ENCODE peak calls at places on chromosome 17, in four cellular contexts. I is vagina, B is HepG2, Q is HCT116. A is an unnamed sample. For H3K27me3, the result is how much of the 10 kb centered on the place peaks cover.

GRCh38 chr17:2222901-2223616 is 80.5 kb downstream of the SMG6 start:
- DNase-seq in I (no peak), B (no peak), Q (no peak), A (no peak)

GRCh38 chr17:75626496-75627038 is 6.7 kb upstream of the SMIM5 start:
- DNase-seq in I (no peak), B (no peak), Q (no peak), A (no peak)

GRCh38 chr17:53492532-53492931 is 330.2 kb upstream of the KIF2B start:
- DNase-seq in I (no peak), B (no peak), Q (no peak), A (no peak)

GRCh38 chr17:50346313-50347086 is 574 bp downstream of the XYLT2 start:
- DNase-seq in I (no peak), B (no peak), Q (no peak), A (peak)

GRCh38 chr17:81341347-81342061 is 46.4 kb upstream of the SLC38A10 start:
- DNase-seq in I (no peak), B (no peak), Q (no peak), A (peak)

GRCh38 chr17:70276931-70277330 is 107.6 kb downstream of the KCNJ2 start:
- DNase-seq in I (no peak), B (no peak), Q (no peak), A (no peak)

GRCh38 chr17:51707216-51707615 is 446.9 kb downstream of the UTP18 start:
- DNase-seq in I (no peak), B (no peak), Q (no peak), A (no peak)

GRCh38 chr17:1759529-1759928 is 2.3 kb upstream of the SERPINF1 start:
- DNase-seq in I (no peak), B (no peak), Q (no peak), A (no peak)

GRCh38 chr17:77831497-77832179 is 126.9 kb upstream of the TNRC6C start:
- DNase-seq in I (no peak), B (no peak), Q (no peak), A (no peak)

GRCh38 chr17:8649157-8650118 is 18.9 kb upstream of the MYH10 start:
- DNase-seq in I (no peak), B (no peak), Q (no peak), A (no peak)

GRCh38 chr17:75476274-75476673 is 19.8 kb downstream of the TMEM94 start:
- DNase-seq in I (no peak), B (no peak), Q (no peak), A (no peak)

GRCh38 chr17:51445934-51446333 is 185.6 kb downstream of the UTP18 start:
- DNase-seq in I (no peak), B (no peak), Q (no peak), A (no peak)

GRCh38 chr17:76672270-76672851 is 28.8 kb upstream of the ST6GALNAC1 start:
- DNase-seq in I (no peak), B (peak), Q (no peak), A (peak)

GRCh38 chr17:81927145-81927652 is 336 bp downstream of the MAFG start:
- DNase-seq in I (no peak), B (no peak), Q (no peak), A (no peak)

GRCh38 chr17:75779987-75780889 is 4.4 kb upstream of the UNK start:
- DNase-seq in I (no peak), B (no peak), Q (no peak), A (no peak)

GRCh38 chr17:50498021-50498874 is 10.0 kb upstream of the MYCBPAP start:
- DNase-seq in I (no peak), B (no peak), Q (no peak), A (no peak)

GRCh38 chr17:81859906-81860755 is at the start of gene P4HB:
- DNase-seq in I (peak), B (no peak), Q (no peak), A (no peak)

GRCh38 chr17:42345396-42346078 is 42.7 kb downstream of the STAT3 start:
- DNase-seq in I (no peak), B (no peak), Q (no peak), A (no peak)

GRCh38 chr17:74864866-74865395 is 5.2 kb upstream of the GRIN2C start:
- DNase-seq in I (no peak), B (peak), Q (peak), A (no peak)

GRCh38 chr17:45719335-45720071 is 64.6 kb upstream of the CRHR1 start:
- DNase-seq in I (no peak), B (peak), Q (peak), A (no peak)

GRCh38 chr17:75753514-75754377 is 11.2 kb downstream of the GALK1 start:
- DNase-seq in I (no peak), B (peak), Q (no peak), A (peak)

GRCh38 chr17:35849469-35850348 is 19.0 kb downstream of the HEATR9 start:
- DNase-seq in I (no peak), B (peak), Q (peak), A (peak)

GRCh38 chr17:3657874-3658783 is 10.2 kb downstream of the TAX1BP3 start:
- DNase-seq in I (no peak), B (no peak), Q (no peak), A (no peak)

GRCh38 chr17:1577186-1577585 is 14.6 kb upstream of the PITPNA start:
- DNase-seq in I (peak), B (peak), Q (no peak), A (peak)

GRCh38 chr17:43003542-43004172 is 2.9 kb upstream of the IFI35 start:
- DNase-seq in I (no peak), B (peak), Q (peak), A (no peak)

GRCh38 chr17:74785981-74786360 is 9.8 kb upstream of the NAT9 start:
- DNase-seq in I (no peak), B (no peak), Q (no peak), A (no peak)

GRCh38 chr17:45096141-45096540 is 35.0 kb downstream of the NMT1 start:
- DNase-seq in I (no peak), B (peak), Q (peak), A (no peak)

GRCh38 chr17:57747221-57748017 is 2.3 kb upstream of the CCDC182 start:
- DNase-seq in I (no peak), B (peak), Q (peak), A (no peak)

GRCh38 chr17:21061158-21061835 is 18.5 kb upstream of the USP22 start:
- DNase-seq in I (no peak), B (no peak), Q (no peak), A (no peak)

GRCh38 chr17:49108318-49108717 is 24.3 kb upstream of the B4GALNT2 start:
- DNase-seq in I (no peak), B (no peak), Q (no peak), A (no peak)

GRCh38 chr17:48470388-48471034 is 40.5 kb upstream of the SKAP1 start:
- DNase-seq in I (no peak), B (no peak), Q (peak), A (no peak)

GRCh38 chr17:1060991-1061390 is 64.1 kb downstream of the TIMM22 start:
- DNase-seq in I (no peak), B (no peak), Q (peak), A (peak)

GRCh38 chr17:68428498-68429172 is 28.7 kb downstream of the WIPI1 start:
- DNase-seq in I (peak), B (no peak), Q (no peak), A (no peak)

GRCh38 chr17:50209472-50210248 is 8.2 kb upstream of the COL1A1 start:
- DNase-seq in I (peak), B (no peak), Q (no peak), A (peak)

GRCh38 chr17:4853195-4853762 is 20.1 kb downstream of the MINK1 start:
- DNase-seq in I (no peak), B (no peak), Q (no peak), A (no peak)

GRCh38 chr17:4854181-4854681 is 21.1 kb downstream of the MINK1 start:
- DNase-seq in I (no peak), B (peak), Q (no peak), A (no peak)

GRCh38 chr17:4849011-4849536 is 15.9 kb downstream of the MINK1 start:
- DNase-seq in I (no peak), B (no peak), Q (peak), A (no peak)

GRCh38 chr17:4850236-4850635 is 17.1 kb downstream of the MINK1 start:
- DNase-seq in I (no peak), B (no peak), Q (no peak), A (no peak)

GRCh38 chr17:4852504-4853075 is 19.4 kb downstream of the MINK1 start:
- DNase-seq in I (no peak), B (peak), Q (no peak), A (no peak)
- TF ChIP-seq POLR2AphosphoS5 in I (no peak), B (no peak), Q (no peak), A (no peak)

DNA sequence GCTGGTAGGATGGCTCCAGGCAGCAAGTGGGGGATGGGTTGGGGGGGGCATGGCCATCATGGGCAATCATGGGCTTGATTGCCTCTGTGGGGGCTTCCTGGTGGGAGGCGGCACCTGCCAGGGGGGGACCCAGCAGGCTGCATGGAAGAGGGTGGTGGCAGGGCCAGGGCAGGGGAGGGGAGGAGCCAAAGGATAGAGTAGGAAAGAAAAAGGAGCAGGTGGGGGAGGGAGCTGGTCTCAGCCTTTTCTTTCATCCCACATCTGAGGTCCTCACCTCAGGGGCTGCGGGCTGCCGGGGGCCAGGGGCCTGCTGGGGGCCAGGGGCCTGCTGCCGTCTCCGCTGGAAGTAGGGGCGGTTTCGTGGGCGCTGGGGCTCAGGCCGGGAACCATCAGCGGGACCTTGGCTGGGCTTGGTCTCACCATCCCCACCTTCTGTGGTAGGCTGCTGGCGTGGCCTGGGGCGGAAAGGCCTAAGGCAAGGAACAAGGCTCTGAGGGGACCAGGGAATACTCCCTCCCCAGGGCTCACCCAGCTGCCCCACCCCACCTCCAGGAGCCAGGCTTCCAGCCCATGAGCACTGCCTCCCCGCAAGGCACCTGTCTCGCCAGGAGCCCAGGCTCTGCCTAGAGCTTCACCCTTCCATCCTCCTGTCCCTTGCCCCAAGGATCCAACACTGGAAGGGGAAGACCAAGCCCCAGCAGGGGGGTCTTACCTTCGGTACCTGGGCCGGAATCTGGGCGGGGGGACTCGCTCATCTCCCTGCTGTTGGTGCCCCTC is 5.0 kb downstream of the YBX2 start:
- DNase-seq in I (no peak), B (no peak), Q (no peak), A (no peak)
- H3K27me3 ChIP-seq in I (under half), B (under half), Q (under half), A (under half)

GRCh38 chr17:64112978-64113377 is 17.0 kb downstream of the ERN1 start:
- DNase-seq in I (no peak), B (no peak), Q (no peak), A (no peak)

GRCh38 chr17:64115871-64116534 is 13.9 kb downstream of the ERN1 start:
- DNase-seq in I (no peak), B (no peak), Q (no peak), A (no peak)

GRCh38 chr17:64111831-64112230 is 18.1 kb downstream of the ERN1 start:
- DNase-seq in I (no peak), B (no peak), Q (no peak), A (no peak)

GRCh38 chr17:64118452-64118979 is 11.4 kb downstream of the ERN1 start:
- DNase-seq in I (no peak), B (no peak), Q (no peak), A (no peak)

GRCh38 chr17:64115043-64115698 is 14.8 kb downstream of the ERN1 start:
- DNase-seq in I (no peak), B (no peak), Q (no peak), A (no peak)
- TF ChIP-seq POLR2AphosphoS5 in I (peak), B (no peak), Q (no peak), A (no peak)

GRCh38 chr17:79560527-79560926 is 50.3 kb downstream of the RBFOX3 start:
- DNase-seq in I (no peak), B (no peak), Q (no peak), A (no peak)
- H3K27me3 ChIP-seq in I (under half), B (under half), Q (under half), A (under half)

DNA sequence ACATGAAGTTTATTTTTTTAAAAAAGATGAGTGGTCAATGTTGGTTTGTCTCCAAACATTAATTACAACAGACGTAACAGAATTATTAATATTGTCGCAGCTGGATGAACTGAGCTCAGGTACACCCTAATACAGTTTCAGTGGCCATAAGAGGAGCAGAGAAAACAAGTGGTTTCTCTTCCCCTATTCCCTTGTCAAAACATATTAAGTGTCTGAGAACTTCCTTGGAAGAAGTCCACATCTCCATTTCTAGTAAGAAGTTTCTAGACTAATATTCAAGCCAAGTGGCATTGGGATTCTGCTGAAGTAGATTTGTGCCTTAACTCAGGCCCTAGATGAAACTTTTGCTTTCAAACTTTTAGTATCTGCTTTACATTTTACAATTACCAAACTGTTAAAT is 47.7 kb downstream of the GNA13 start:
- DNase-seq in I (no peak), B (no peak), Q (no peak), A (no peak)
- TF ChIP-seq POLR2AphosphoS5 in I (no peak), B (no peak), Q (no peak), A (no peak)

GRCh38 chr17:61402073-61402541 is 2.5 kb downstream of the TBX2 start:
- DNase-seq in I (no peak), B (no peak), Q (no peak), A (no peak)
- H3K27me3 ChIP-seq in I (under half), B (under half), Q (under half), A (half or more)

DNA sequence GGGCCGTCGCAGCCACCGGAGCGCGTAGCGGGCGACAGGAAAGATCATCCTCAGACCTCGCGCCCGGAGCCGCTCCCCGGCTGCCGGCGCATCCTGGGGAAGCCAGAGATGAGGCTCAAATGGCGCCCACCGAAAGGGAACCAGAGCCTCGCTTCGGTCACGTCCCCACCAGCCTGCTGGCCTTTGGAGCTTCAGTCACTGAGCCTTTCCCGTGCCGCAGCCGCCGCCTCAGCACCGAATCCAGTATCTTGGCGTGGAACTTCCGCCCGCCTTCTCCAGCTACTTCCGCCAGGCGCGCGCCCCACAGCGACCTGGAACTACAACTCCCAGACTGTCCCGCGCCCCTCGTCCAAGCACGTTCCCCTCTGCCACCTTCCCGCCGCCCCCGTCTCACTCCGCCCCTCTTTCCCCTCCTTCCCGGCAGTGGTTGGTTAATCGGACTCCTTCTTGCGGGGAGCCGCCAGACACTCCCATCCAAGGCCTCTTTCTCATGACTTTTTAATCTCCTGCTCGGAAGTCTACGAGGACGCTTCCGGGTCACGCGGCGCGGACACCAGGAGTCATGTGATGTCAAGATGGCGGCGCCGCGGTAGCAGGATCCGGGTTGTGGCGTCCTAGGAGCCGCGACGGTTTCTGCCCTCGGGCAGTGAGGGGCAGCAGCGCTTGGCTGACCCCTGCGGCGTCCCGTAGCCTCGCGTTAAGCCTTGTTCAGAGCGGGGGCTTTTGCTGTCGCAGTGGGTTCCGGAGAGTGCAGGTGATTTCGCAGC is at the start of the genes SMCR8 and TOP3A:
- DNase-seq in I (peak), B (peak), Q (peak), A (peak)
- TF ChIP-seq POLR2AphosphoS5 in I (peak), B (peak), Q (peak), A (peak)

GRCh38 chr17:33871720-33872535 is 383.2 kb upstream of the CCL2 start:
- DNase-seq in I (no peak), B (no peak), Q (no peak), A (no peak)

GRCh38 chr17:33873218-33873617 is 381.9 kb upstream of the CCL2 start:
- DNase-seq in I (no peak), B (no peak), Q (no peak), A (no peak)

GRCh38 chr17:33875973-33876372 is 379.1 kb upstream of the CCL2 start:
- DNase-seq in I (no peak), B (no peak), Q (no peak), A (no peak)

GRCh38 chr17:33868899-33869298 is 386.2 kb upstream of the CCL2 start:
- DNase-seq in I (peak), B (no peak), Q (no peak), A (no peak)

DNA sequence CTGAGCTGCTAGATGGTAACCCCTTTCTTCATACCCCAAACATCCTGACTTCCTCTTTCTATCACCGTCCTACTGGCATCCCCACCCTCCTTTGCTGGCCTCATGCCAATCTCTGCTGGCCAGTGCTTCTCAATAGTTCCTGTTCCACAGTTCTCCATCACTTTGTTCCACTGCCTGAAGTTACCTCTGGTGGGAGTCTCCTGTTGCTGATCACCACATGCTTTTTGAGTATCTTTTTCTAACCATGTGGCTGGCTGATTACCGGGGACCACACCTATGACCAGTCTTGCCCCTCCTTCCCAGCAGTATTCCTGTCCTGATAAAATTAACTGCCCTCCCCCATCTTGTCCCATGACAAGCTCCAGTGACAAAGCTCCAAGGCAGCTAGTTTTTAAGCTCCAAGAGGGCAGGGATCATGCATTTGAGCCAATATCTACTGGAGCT is 380.4 kb upstream of the CCL2 start:
- DNase-seq in I (no peak), B (no peak), Q (no peak), A (no peak)
- H3K27me3 ChIP-seq in I (under half), B (under half), Q (under half), A (under half)

GRCh38 chr17:72977768-72978417 is 114.6 kb downstream of the SLC39A11 start:
- DNase-seq in I (no peak), B (no peak), Q (peak), A (no peak)

GRCh38 chr17:72974605-72975232 is 117.8 kb downstream of the SLC39A11 start:
- DNase-seq in I (no peak), B (peak), Q (no peak), A (no peak)

GRCh38 chr17:72975509-72975908 is 117.0 kb downstream of the SLC39A11 start:
- DNase-seq in I (no peak), B (no peak), Q (no peak), A (no peak)

GRCh38 chr17:72978593-72979218 is 113.8 kb downstream of the SLC39A11 start:
- DNase-seq in I (no peak), B (no peak), Q (no peak), A (no peak)

GRCh38 chr17:72976971-72977767 is 115.3 kb downstream of the SLC39A11 start:
- DNase-seq in I (no peak), B (no peak), Q (peak), A (no peak)
- TF ChIP-seq POLR2AphosphoS5 in I (no peak), B (no peak), Q (peak), A (no peak)

DNA sequence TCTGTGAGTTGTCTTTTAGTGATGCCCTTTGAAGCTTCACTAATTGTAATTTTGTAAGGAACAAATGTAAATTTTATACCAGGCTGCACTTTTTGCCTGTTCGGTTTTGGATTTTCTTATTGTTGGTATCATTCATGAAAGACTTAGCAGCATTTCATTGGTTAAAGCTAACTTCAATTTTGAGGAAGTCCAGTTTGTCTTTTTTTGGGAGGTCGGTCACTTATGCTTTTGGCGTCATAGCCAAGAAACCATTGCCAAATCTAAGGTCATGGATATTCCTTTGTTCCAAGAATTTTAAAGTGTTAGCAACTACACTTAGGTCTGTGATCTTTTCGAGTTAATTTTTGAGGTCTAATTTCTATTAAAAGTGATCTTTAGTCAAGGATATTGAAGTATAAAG is 77.1 kb downstream of the PRKCA start:
- DNase-seq in I (no peak), B (no peak), Q (no peak), A (no peak)
- H3K27me3 ChIP-seq in I (under half), B (under half), Q (under half), A (under half)

A was measured in upper lobe of left lung.